ENCODE peak calls at places on chromosomes 13 and 19, in ten cellular contexts. One of them, this sample, is unnamed.

GRCh38 chr19:2289714-2290435 is 7.9 kb upstream of the PEAK3 start:
- DNase-seq in BE2C: peak; percentile 16
- DNase-seq in esophagus squamous epithelium: no peak
- DNase-seq in endothelial cell of umbilical vein: no peak
- DNase-seq in uterus: no peak
- DNase-seq in OCI-LY7: peak; percentile 90
- DNase-seq in astrocyte of the cerebellum: no peak
- DNase-seq in Caco-2: no peak
- DNase-seq in fibroblast of lung: no peak
- DNase-seq in mucosa of descending colon: no peak
- DNase-seq in this sample: peak; percentile 43

GRCh38 chr13:91346062-91346461 is 1.4 kb upstream of the MIR17HG start:
- DNase-seq in OCI-LY7: peak; percentile 38
- DNase-seq in esophagus squamous epithelium: no peak
- DNase-seq in endothelial cell of umbilical vein: no peak
- DNase-seq in astrocyte of the cerebellum: no peak
- DNase-seq in fibroblast of lung: no peak
- DNase-seq in Caco-2: no peak
- DNase-seq in uterus: no peak
- DNase-seq in mucosa of descending colon: no peak
- DNase-seq in BE2C: no peak
- DNase-seq in this sample: no peak

GRCh38 chr19:34733266-34733825 is 697 bp upstream of the ZNF181 start:
- DNase-seq in endothelial cell of umbilical vein: no peak
- DNase-seq in mucosa of descending colon: no peak
- DNase-seq in uterus: no peak
- DNase-seq in BE2C: no peak
- DNase-seq in esophagus squamous epithelium: no peak
- DNase-seq in Caco-2: peak; percentile 64
- DNase-seq in OCI-LY7: peak; percentile 70
- DNase-seq in fibroblast of lung: no peak
- DNase-seq in astrocyte of the cerebellum: no peak
- DNase-seq in this sample: no peak

GRCh38 chr13:39417643-39418042 is 185.3 kb downstream of the LHFPL6 start:
- DNase-seq in astrocyte of the cerebellum: peak; percentile 16
- DNase-seq in mucosa of descending colon: no peak
- DNase-seq in fibroblast of lung: peak; percentile 66
- DNase-seq in Caco-2: peak; percentile 21
- DNase-seq in uterus: no peak
- DNase-seq in endothelial cell of umbilical vein: peak; percentile 74
- DNase-seq in esophagus squamous epithelium: no peak
- DNase-seq in OCI-LY7: no peak
- DNase-seq in BE2C: no peak
- DNase-seq in this sample: peak; percentile 29

GRCh38 chr13:68467160-68467559 is 1237.0 kb upstream of the PCDH9 start:
- DNase-seq in uterus: no peak
- DNase-seq in esophagus squamous epithelium: no peak
- DNase-seq in fibroblast of lung: no peak
- DNase-seq in Caco-2: no peak
- DNase-seq in BE2C: no peak
- DNase-seq in OCI-LY7: no peak
- DNase-seq in endothelial cell of umbilical vein: no peak
- DNase-seq in mucosa of descending colon: no peak
- DNase-seq in astrocyte of the cerebellum: no peak
- DNase-seq in this sample: no peak

GRCh38 chr13:22055259-22055658 is 384.4 kb downstream of the FGF9 start:
- DNase-seq in mucosa of descending colon: no peak
- DNase-seq in Caco-2: no peak
- DNase-seq in BE2C: no peak
- DNase-seq in OCI-LY7: no peak
- DNase-seq in endothelial cell of umbilical vein: no peak
- DNase-seq in fibroblast of lung: no peak
- DNase-seq in uterus: no peak
- DNase-seq in esophagus squamous epithelium: no peak
- DNase-seq in astrocyte of the cerebellum: no peak
- DNase-seq in this sample: no peak

GRCh38 chr13:68125087-68125480 is 894.9 kb upstream of the PCDH9 start:
- DNase-seq in BE2C: no peak
- DNase-seq in fibroblast of lung: no peak
- DNase-seq in endothelial cell of umbilical vein: no peak
- DNase-seq in esophagus squamous epithelium: no peak
- DNase-seq in Caco-2: no peak
- DNase-seq in astrocyte of the cerebellum: no peak
- DNase-seq in uterus: no peak
- DNase-seq in OCI-LY7: no peak
- DNase-seq in mucosa of descending colon: no peak
- DNase-seq in this sample: peak; percentile 83

GRCh38 chr19:11166281-11167142 is 10.9 kb upstream of the SPC24 start:
- DNase-seq in fibroblast of lung: peak; percentile 50
- DNase-seq in mucosa of descending colon: peak; percentile 64
- DNase-seq in BE2C: no peak
- DNase-seq in uterus: peak; percentile 61
- DNase-seq in OCI-LY7: no peak
- DNase-seq in Caco-2: no peak
- DNase-seq in astrocyte of the cerebellum: no peak
- DNase-seq in endothelial cell of umbilical vein: no peak
- DNase-seq in esophagus squamous epithelium: no peak
- DNase-seq in this sample: no peak

GRCh38 chr13:60986301-60986700 is 429.3 kb downstream of the PCDH20 start:
- DNase-seq in mucosa of descending colon: no peak
- DNase-seq in uterus: no peak
- DNase-seq in fibroblast of lung: no peak
- DNase-seq in BE2C: no peak
- DNase-seq in Caco-2: no peak
- DNase-seq in endothelial cell of umbilical vein: no peak
- DNase-seq in OCI-LY7: no peak
- DNase-seq in esophagus squamous epithelium: no peak
- DNase-seq in astrocyte of the cerebellum: no peak
- DNase-seq in this sample: peak; percentile 71

GRCh38 chr13:35978607-35979316 is 152.4 kb downstream of the DCLK1 start:
- DNase-seq in endothelial cell of umbilical vein: peak; percentile 78
- DNase-seq in OCI-LY7: peak; percentile 20
- DNase-seq in fibroblast of lung: peak; percentile 86
- DNase-seq in Caco-2: peak; percentile 51
- DNase-seq in esophagus squamous epithelium: no peak
- DNase-seq in uterus: peak; percentile 31
- DNase-seq in astrocyte of the cerebellum: peak; percentile 76
- DNase-seq in BE2C: no peak
- DNase-seq in mucosa of descending colon: no peak
- DNase-seq in this sample: peak; percentile 65

GRCh38 chr19:5230730-5231555 is 109.7 kb downstream of the PTPRS start:
- DNase-seq in Caco-2: no peak
- DNase-seq in endothelial cell of umbilical vein: no peak
- DNase-seq in fibroblast of lung: no peak
- DNase-seq in OCI-LY7: no peak
- DNase-seq in mucosa of descending colon: no peak
- DNase-seq in BE2C: no peak
- DNase-seq in uterus: no peak
- DNase-seq in astrocyte of the cerebellum: no peak
- DNase-seq in esophagus squamous epithelium: no peak
- DNase-seq in this sample: no peak

GRCh38 chr19:571127-571974 is 1.0 kb upstream of the BSG start:
- DNase-seq in OCI-LY7: peak; percentile 74
- DNase-seq in Caco-2: peak; percentile 77
- DNase-seq in mucosa of descending colon: peak; percentile 78
- DNase-seq in esophagus squamous epithelium: no peak
- DNase-seq in fibroblast of lung: peak; percentile 40
- DNase-seq in uterus: no peak
- DNase-seq in endothelial cell of umbilical vein: peak; percentile 60
- DNase-seq in BE2C: peak; percentile 41
- DNase-seq in astrocyte of the cerebellum: no peak
- DNase-seq in this sample: peak; percentile 55

GRCh38 chr19:15120135-15121026 is 13.2 kb downstream of the SYDE1 start:
- DNase-seq in fibroblast of lung: no peak
- DNase-seq in esophagus squamous epithelium: no peak
- DNase-seq in OCI-LY7: no peak
- DNase-seq in uterus: no peak
- DNase-seq in astrocyte of the cerebellum: no peak
- DNase-seq in Caco-2: no peak
- DNase-seq in endothelial cell of umbilical vein: no peak
- DNase-seq in BE2C: no peak
- DNase-seq in mucosa of descending colon: no peak
- DNase-seq in this sample: no peak

GRCh38 chr13:93867481-93867880 is 612.0 kb downstream of the DCT start:
- DNase-seq in fibroblast of lung: peak; percentile 76
- DNase-seq in esophagus squamous epithelium: no peak
- DNase-seq in BE2C: no peak
- DNase-seq in astrocyte of the cerebellum: no peak
- DNase-seq in Caco-2: no peak
- DNase-seq in uterus: no peak
- DNase-seq in mucosa of descending colon: no peak
- DNase-seq in OCI-LY7: no peak
- DNase-seq in endothelial cell of umbilical vein: no peak
- DNase-seq in this sample: peak; percentile 32

GRCh38 chr13:63636231-63636993 is 2220.8 kb upstream of the PCDH20 start:
- DNase-seq in uterus: no peak
- DNase-seq in BE2C: peak; percentile 15
- DNase-seq in fibroblast of lung: peak; percentile 14
- DNase-seq in mucosa of descending colon: no peak
- DNase-seq in astrocyte of the cerebellum: no peak
- DNase-seq in esophagus squamous epithelium: no peak
- DNase-seq in endothelial cell of umbilical vein: peak; percentile 45
- DNase-seq in Caco-2: peak; percentile 5
- DNase-seq in OCI-LY7: no peak
- DNase-seq in this sample: no peak
- H3K4me3 ChIP-seq in uterus: no peak overlapping the region
- H3K4me3 ChIP-seq in BE2C: peak overlapping the region; percentile 70
- H3K4me3 ChIP-seq in fibroblast of lung: no peak overlapping the region
- H3K4me3 ChIP-seq in mucosa of descending colon: no peak overlapping the region
- H3K4me3 ChIP-seq in astrocyte of the cerebellum: no peak overlapping the region
- H3K4me3 ChIP-seq in esophagus squamous epithelium: no peak overlapping the region
- H3K4me3 ChIP-seq in endothelial cell of umbilical vein: peak overlapping the region; percentile 1
- H3K4me3 ChIP-seq in Caco-2: no peak overlapping the region
- H3K4me3 ChIP-seq in OCI-LY7: no peak overlapping the region
- H3K4me3 ChIP-seq in this sample: no peak overlapping the region

DNA sequence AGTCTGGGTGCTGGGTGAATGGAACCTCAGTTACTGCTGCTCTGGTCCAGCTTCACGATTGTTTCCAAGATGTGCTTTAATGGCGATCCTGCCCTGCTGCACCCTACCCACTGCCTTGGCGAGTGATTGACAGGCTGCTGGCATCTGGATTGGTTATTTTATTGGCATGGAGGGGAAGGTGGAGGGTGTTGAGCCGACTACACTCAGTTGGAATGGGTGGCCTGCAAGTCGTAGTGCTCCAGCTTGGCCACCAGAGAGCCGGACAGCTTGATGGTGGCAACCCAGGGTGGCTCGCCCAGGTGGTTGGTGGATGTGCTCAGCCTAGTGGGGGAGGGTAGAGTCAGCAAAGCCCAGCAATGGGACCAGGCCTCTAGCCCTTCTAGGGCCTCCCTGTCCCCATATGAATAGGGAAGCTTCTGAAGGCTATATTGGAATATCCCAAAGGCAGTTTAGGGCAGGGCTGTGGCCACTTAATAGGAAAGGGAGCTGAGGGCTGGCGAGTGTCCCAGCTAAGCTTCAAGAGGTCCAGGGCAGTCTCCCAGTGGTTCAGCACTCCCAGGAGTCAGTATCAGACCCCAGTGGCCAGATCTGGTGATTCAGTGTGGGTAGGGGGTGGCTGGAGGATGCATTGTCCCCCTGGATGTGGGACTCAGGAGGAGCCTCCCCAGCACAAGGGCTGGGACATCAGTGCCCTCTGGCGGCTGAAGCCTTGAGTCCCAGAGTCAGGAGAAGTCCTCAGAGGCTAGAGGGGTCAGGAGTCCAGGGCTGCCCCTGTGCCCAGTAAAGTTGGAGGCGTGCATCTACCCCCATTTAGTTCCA is 3.4 kb downstream of the GGN start:
- DNase-seq in mucosa of descending colon: no peak
- DNase-seq in uterus: no peak
- DNase-seq in OCI-LY7: peak; percentile 25
- DNase-seq in astrocyte of the cerebellum: no peak
- DNase-seq in Caco-2: peak; percentile 32
- DNase-seq in fibroblast of lung: peak; percentile 28
- DNase-seq in BE2C: peak; percentile 37
- DNase-seq in esophagus squamous epithelium: no peak
- DNase-seq in endothelial cell of umbilical vein: no peak
- DNase-seq in this sample: peak; percentile 38
- TF ChIP-seq CTCF in mucosa of descending colon: no peak
- TF ChIP-seq CTCF in uterus: no peak
- TF ChIP-seq CTCF in OCI-LY7: peak; percentile 65
- TF ChIP-seq CTCF in astrocyte of the cerebellum: peak; percentile 65
- TF ChIP-seq CTCF in Caco-2: no peak
- TF ChIP-seq CTCF in fibroblast of lung: peak; percentile 8
- TF ChIP-seq CTCF in BE2C: peak; percentile 39
- TF ChIP-seq CTCF in esophagus squamous epithelium: no peak
- TF ChIP-seq CTCF in endothelial cell of umbilical vein: no peak
- TF ChIP-seq CTCF in this sample: peak; percentile 56

GRCh38 chr19:33622809-33623511 is 1.2 kb downstream of the CHST8 start:
- DNase-seq in mucosa of descending colon: no peak
- DNase-seq in OCI-LY7: no peak
- DNase-seq in endothelial cell of umbilical vein: no peak
- DNase-seq in fibroblast of lung: no peak
- DNase-seq in uterus: no peak
- DNase-seq in BE2C: peak; percentile 49
- DNase-seq in Caco-2: no peak
- DNase-seq in astrocyte of the cerebellum: no peak
- DNase-seq in esophagus squamous epithelium: no peak
- DNase-seq in this sample: no peak
- H3K4me3 ChIP-seq in mucosa of descending colon: no peak overlapping the region
- H3K4me3 ChIP-seq in OCI-LY7: no peak overlapping the region
- H3K4me3 ChIP-seq in endothelial cell of umbilical vein: no peak overlapping the region
- H3K4me3 ChIP-seq in fibroblast of lung: no peak overlapping the region
- H3K4me3 ChIP-seq in uterus: peak overlapping the region; percentile 26
- H3K4me3 ChIP-seq in BE2C: peak overlapping the region; percentile 64
- H3K4me3 ChIP-seq in Caco-2: no peak overlapping the region
- H3K4me3 ChIP-seq in astrocyte of the cerebellum: no peak overlapping the region
- H3K4me3 ChIP-seq in esophagus squamous epithelium: peak overlapping the region; percentile 39
- H3K4me3 ChIP-seq in this sample: no peak overlapping the region

DNA sequence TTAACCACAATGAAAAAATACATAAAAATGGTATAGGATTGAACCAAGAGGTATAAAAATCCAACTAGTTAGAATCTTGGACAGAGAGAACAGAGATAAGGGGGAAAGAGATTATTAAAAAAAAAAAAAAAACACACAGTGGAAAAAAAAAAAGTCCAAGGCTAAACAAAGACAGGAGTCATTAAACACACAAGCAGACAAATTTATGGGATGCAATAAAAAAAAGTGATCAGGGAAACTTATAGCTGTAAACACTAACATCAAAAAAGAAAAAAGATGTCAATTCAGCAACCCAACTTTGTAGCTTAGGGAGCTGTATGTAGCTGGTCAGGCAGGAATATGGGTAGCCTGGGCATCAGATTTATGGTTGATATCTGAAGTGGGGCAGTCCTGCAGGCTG is 129.0 kb downstream of the DNAJC3 start:
- DNase-seq in uterus: no peak
- DNase-seq in esophagus squamous epithelium: no peak
- DNase-seq in astrocyte of the cerebellum: no peak
- DNase-seq in OCI-LY7: no peak
- DNase-seq in endothelial cell of umbilical vein: no peak
- DNase-seq in BE2C: no peak
- DNase-seq in Caco-2: no peak
- DNase-seq in fibroblast of lung: no peak
- DNase-seq in mucosa of descending colon: no peak
- DNase-seq in this sample: no peak
- TF ChIP-seq CTCF in uterus: no peak
- TF ChIP-seq CTCF in esophagus squamous epithelium: no peak
- TF ChIP-seq CTCF in astrocyte of the cerebellum: no peak
- TF ChIP-seq CTCF in OCI-LY7: no peak
- TF ChIP-seq CTCF in endothelial cell of umbilical vein: no peak
- TF ChIP-seq CTCF in BE2C: no peak
- TF ChIP-seq CTCF in Caco-2: no peak
- TF ChIP-seq CTCF in fibroblast of lung: no peak
- TF ChIP-seq CTCF in mucosa of descending colon: no peak
- TF ChIP-seq CTCF in this sample: no peak